ENCODE peak calls at places on chromosomes 3 and 15, in six cellular contexts. F, G, A, I, B and X are unnamed samples.

GRCh38 chr15:39976291-39977274 is 42.7 kb downstream of the EIF2AK4 start:
- DNase-seq in F (peak; percentile 52), G (no peak), A (peak; percentile 69), I (no peak), B (peak; percentile 79), X (peak; percentile 53)

GRCh38 chr15:35937380-35937779 is 391.4 kb upstream of the DPH6 start:
- DNase-seq in F (no peak), G (no peak), A (no peak), I (no peak), B (no peak), X (no peak)

GRCh38 chr3:116946376-116946775 is 236.8 kb downstream of the TUSC7 start:
- DNase-seq in F (no peak), G (no peak), A (no peak), I (no peak), B (no peak), X (no peak)

GRCh38 chr3:19432679-19433078 is 284.4 kb downstream of the KCNH8 start:
- DNase-seq in F (no peak), G (no peak), A (no peak), I (no peak), B (no peak), X (no peak)

GRCh38 chr3:87101873-87102272 is 110.9 kb upstream of the VGLL3 start:
- DNase-seq in F (no peak), G (no peak), A (no peak), I (no peak), B (no peak), X (no peak)

GRCh38 chr3:185457376-185457775 is 41.5 kb downstream of the TMEM41A start:
- DNase-seq in F (no peak), G (no peak), A (no peak), I (no peak), B (no peak), X (no peak)

GRCh38 chr3:135771760-135772159 is 193.8 kb upstream of the PPP2R3A start:
- DNase-seq in F (no peak), G (no peak), A (no peak), I (no peak), B (no peak), X (no peak)

GRCh38 chr3:114671741-114672510 is 378.1 kb downstream of the TIGIT start:
- DNase-seq in F (no peak), G (no peak), A (no peak), I (no peak), B (no peak), X (no peak)

GRCh38 chr15:31365655-31366127 is 39.1 kb downstream of the KLF13 start:
- DNase-seq in F (peak; percentile 72), G (peak; percentile 85), A (peak; percentile 93), I (peak; percentile 86), B (peak; percentile 75), X (peak; percentile 38)

GRCh38 chr3:65526656-65527055 is 512.1 kb downstream of the MAGI1 start:
- DNase-seq in F (no peak), G (no peak), A (no peak), I (no peak), B (no peak), X (no peak)

GRCh38 chr15:101024111-101024695 is 105.0 kb downstream of the LRRK1 start:
- DNase-seq in F (peak; percentile 96), G (no peak), A (peak; percentile 94), I (no peak), B (no peak), X (peak; percentile 81)

GRCh38 chr15:96264801-96265515 is 65.5 kb upstream of the NR2F2 start:
- DNase-seq in F (peak; percentile 60), G (no peak), A (no peak), I (peak; percentile 35), B (no peak), X (peak; percentile 72)

GRCh38 chr15:78507831-78508160 is 419 bp downstream of the HYKK start:
- DNase-seq in F (no peak), G (no peak), A (no peak), I (peak; percentile 38), B (no peak), X (no peak)

GRCh38 chr15:62850791-62851291 is 191.7 kb upstream of the TPM1 start:
- DNase-seq in F (peak; percentile 76), G (no peak), A (no peak), I (no peak), B (no peak), X (peak; percentile 95)

GRCh38 chr3:193812791-193813505 is 219.9 kb downstream of the OPA1 start:
- DNase-seq in F (no peak), G (no peak), A (no peak), I (no peak), B (no peak), X (no peak)

GRCh38 chr3:52532517-52532837 is 1.2 kb downstream of the NT5DC2 start:
- DNase-seq in F (peak; percentile 62), G (no peak), A (peak; percentile 58), I (peak; percentile 46), B (peak; percentile 58), X (peak; percentile 45)

GRCh38 chr3:13186416-13186815 is 113.2 kb upstream of the IQSEC1 start:
- DNase-seq in F (no peak), G (no peak), A (no peak), I (no peak), B (no peak), X (no peak)

GRCh38 chr15:57554063-57554820 is 37.5 kb upstream of the MYZAP start:
- DNase-seq in F (no peak), G (no peak), A (no peak), I (no peak), B (no peak), X (peak; percentile 38)

GRCh38 chr3:43017038-43017437 is 37.9 kb downstream of the GASK1A start:
- DNase-seq in F (no peak), G (no peak), A (no peak), I (no peak), B (no peak), X (no peak)
- H3K9me3 ChIP-seq in F (peaks cover 5% of the 10 kb centered on the region), G (peaks cover 50% of the 10 kb centered on the region), A (no peaks in the 10 kb centered on the region), I (no peaks in the 10 kb centered on the region), B (peaks cover 26% of the 10 kb centered on the region), X (peaks cover 11% of the 10 kb centered on the region)

GRCh38 chr3:7847021-7847420 is 654.6 kb upstream of the LMCD1 start:
- DNase-seq in F (no peak), G (no peak), A (no peak), I (no peak), B (no peak), X (no peak)

GRCh38 chr3:7847521-7847920 is 654.1 kb upstream of the LMCD1 start:
- DNase-seq in F (no peak), G (no peak), A (no peak), I (no peak), B (no peak), X (no peak)
- H3K36me3 ChIP-seq in F (no peaks in the 10 kb centered on the region), G (no peaks in the 10 kb centered on the region), A (no peaks in the 10 kb centered on the region), I (no peaks in the 10 kb centered on the region), B (no peaks in the 10 kb centered on the region), X (no peaks in the 10 kb centered on the region)

GRCh38 chr3:59246719-59247401 is 197.0 kb upstream of the CFAP20DC start:
- DNase-seq in F (peak; percentile 41), G (no peak), A (no peak), I (no peak), B (no peak), X (peak; percentile 45)

GRCh38 chr3:59244343-59244742 is 194.5 kb upstream of the CFAP20DC start:
- DNase-seq in F (no peak), G (no peak), A (no peak), I (no peak), B (no peak), X (no peak)

GRCh38 chr3:59245879-59246501 is 196.2 kb upstream of the CFAP20DC start:
- DNase-seq in F (peak; percentile 91), G (no peak), A (peak; percentile 67), I (no peak), B (no peak), X (peak; percentile 96)

GRCh38 chr3:59243476-59243875 is 193.7 kb upstream of the CFAP20DC start:
- DNase-seq in F (no peak), G (no peak), A (no peak), I (no peak), B (no peak), X (peak; percentile 53)

GRCh38 chr3:59245300-59245878 is 195.6 kb upstream of the CFAP20DC start:
- DNase-seq in F (no peak), G (no peak), A (no peak), I (no peak), B (no peak), X (peak; percentile 76)
- H2AFZ ChIP-seq in F (no peak overlapping the region), G (no peak overlapping the region), A (no peak overlapping the region), I (no peak overlapping the region), B (no peak overlapping the region), X (no peak overlapping the region)

DNA sequence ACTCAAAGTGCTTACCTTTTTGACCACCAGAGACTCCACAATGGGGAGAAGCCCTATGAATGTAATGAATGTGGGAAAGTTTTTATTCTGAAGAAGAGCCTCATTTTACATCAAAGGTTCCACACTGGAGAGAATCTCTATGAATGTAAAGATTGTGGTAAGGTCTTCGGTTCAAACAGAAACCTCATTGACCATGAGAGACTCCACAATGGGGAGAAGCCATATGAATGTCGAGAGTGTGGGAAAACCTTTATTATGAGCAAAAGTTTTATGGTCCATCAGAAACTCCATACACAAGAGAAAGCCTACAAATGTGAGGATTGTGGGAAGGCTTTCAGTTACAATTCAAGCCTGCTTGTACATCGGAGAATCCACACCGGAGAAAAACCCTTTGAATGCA is 5.5 kb upstream of the ZNF35 start:
- DNase-seq in F (no peak), G (no peak), A (no peak), I (no peak), B (no peak), X (no peak)
- H3K9me3 ChIP-seq in F (peaks cover 38% of the 10 kb centered on the region), G (peaks cover 8% of the 10 kb centered on the region), A (peaks cover 7% of the 10 kb centered on the region), I (peaks cover 49% of the 10 kb centered on the region), B (no peaks in the 10 kb centered on the region), X (peaks cover 42% of the 10 kb centered on the region)

DNA sequence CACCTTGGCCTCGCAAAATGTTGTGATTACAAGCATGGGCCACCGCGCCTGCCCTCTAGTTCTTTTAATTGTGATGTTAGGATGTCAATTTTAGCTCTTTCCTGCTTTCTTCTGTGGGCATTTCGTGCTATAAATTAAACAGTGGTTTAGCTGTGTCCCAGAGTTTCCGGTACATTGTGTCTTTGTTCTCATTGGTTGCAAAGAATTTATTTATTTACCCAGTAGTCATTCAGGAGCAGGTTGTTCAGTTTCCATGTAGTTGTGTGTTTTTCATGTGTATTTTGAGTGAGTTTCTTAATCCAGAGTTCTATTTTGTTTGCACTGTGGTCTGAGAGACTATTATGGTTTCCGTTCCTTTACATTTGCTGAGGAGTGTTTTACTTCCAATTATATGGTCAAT is 30.1 kb downstream of the MYRIP start:
- DNase-seq in F (no peak), G (no peak), A (no peak), I (no peak), B (no peak), X (no peak)
- H3K36me3 ChIP-seq in F (no peaks in the 10 kb centered on the region), G (no peaks in the 10 kb centered on the region), A (no peaks in the 10 kb centered on the region), I (no peaks in the 10 kb centered on the region), B (no peaks in the 10 kb centered on the region), X (no peaks in the 10 kb centered on the region)

DNA sequence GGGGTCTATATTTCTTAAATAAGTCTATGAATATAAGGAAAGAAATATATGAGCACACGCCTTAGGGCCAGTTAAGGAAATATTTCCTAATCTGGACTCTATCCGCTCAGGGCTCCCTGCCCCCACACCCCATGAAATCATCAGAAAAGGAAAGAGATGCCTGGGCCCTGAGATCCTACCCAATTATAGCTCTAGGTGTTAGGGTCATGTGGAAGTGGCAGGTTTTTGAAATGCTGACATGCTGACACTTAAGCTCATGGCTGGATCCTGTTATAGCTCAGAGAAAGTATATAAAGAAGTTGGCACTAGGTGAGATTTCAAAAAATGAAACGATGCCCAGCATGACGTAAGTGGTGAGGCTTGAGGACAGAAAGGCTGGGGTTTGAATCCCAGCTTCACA is 43.5 kb upstream of the AKAP13 start:
- DNase-seq in F (no peak), G (no peak), A (no peak), I (no peak), B (no peak), X (no peak)
- H2AFZ ChIP-seq in F (no peak overlapping the region), G (no peak overlapping the region), A (no peak overlapping the region), I (no peak overlapping the region), B (peak overlapping the region; percentile 8), X (no peak overlapping the region)